ENCODE peak calls at places on chromosomes 4 and X, in five cellular contexts. Z is CD8-positive, alpha-beta T cell; E is neural progenitor cell; V is stomach; Y is Caco-2. U is an unnamed sample. For H3K9me3, the result is how much of the 10 kb centered on the place peaks cover.

GRCh38 chrX:107483976-107484726 is 34.7 kb downstream of the FRMPD3 start:
- DNase-seq in Y (no peak), V (no peak), E (peak), Z (no peak), U (peak)

GRCh38 chr4:5752803-5753184 is 41.8 kb downstream of the EVC start:
- DNase-seq in E (no peak), V (no peak), Z (no peak), Y (no peak), U (no peak)

GRCh38 chr4:17232575-17233253 is 279.2 kb downstream of the QDPR start:
- DNase-seq in V (peak), E (no peak), Y (no peak), Z (no peak), U (peak)

GRCh38 chrX:124211312-124211942 is 121.0 kb upstream of the TEX13D start:
- DNase-seq in V (no peak), E (peak), Y (peak), Z (no peak), U (no peak)

GRCh38 chrX:69153060-69153730 is 12.1 kb downstream of the PJA1 start:
- DNase-seq in Y (no peak), Z (no peak), E (peak), V (no peak), U (peak)

GRCh38 chrX:79482686-79483085 is 115.6 kb upstream of the ITM2A start:
- DNase-seq in V (no peak), Z (no peak), E (no peak), Y (no peak), U (no peak)

GRCh38 chr4:140947507-140947906 is 185.8 kb downstream of the RNF150 start:
- DNase-seq in V (no peak), Y (no peak), Z (no peak), E (no peak), U (no peak)

GRCh38 chr4:174394915-174395314 is 111.2 kb downstream of the CEP44 start:
- DNase-seq in Y (no peak), V (no peak), Z (no peak), E (no peak), U (no peak)

GRCh38 chrX:79259073-79259689 is 108.0 kb downstream of the ITM2A start:
- DNase-seq in E (no peak), Z (peak), Y (no peak), V (no peak), U (no peak)

GRCh38 chr4:77163636-77164035 is 6.6 kb downstream of the CCNG2 start:
- DNase-seq in Z (no peak), V (no peak), E (no peak), Y (no peak), U (no peak)

GRCh38 chrX:68892651-68893050 is 63.8 kb downstream of the EFNB1 start:
- DNase-seq in Y (no peak), E (peak), V (no peak), Z (no peak), U (no peak)

GRCh38 chrX:21738145-21738949 is 19.6 kb downstream of the SMPX start:
- DNase-seq in Z (no peak), Y (peak), V (no peak), E (peak), U (no peak)

GRCh38 chr4:101232074-101232776 is 115.1 kb downstream of the PPP3CA start:
- DNase-seq in Y (no peak), Z (no peak), E (no peak), V (no peak), U (peak)

GRCh38 chr4:154478547-154478946 is 13.1 kb downstream of the DCHS2 start:
- DNase-seq in V (no peak), Z (no peak), Y (no peak), E (no peak), U (no peak)

DNA sequence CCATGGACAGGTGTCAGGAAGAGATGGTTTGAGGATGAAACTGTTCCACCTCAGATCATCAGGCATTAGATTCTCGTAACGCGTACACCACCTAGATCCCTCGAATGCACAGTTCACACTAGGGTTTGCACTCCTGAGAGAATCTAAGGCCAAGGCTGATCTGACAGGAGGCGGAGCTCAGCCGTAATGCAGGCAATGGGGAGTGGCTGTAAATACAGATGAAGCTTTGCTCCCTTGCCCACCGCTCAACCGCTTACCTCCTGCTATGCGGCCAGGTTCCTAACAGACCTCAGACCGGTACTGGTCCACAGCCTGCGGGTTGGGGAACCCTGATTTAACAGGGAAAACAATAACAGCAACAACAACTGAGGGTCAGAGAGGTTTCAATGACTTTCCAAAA is 2.0 kb upstream of the TEC start:
- DNase-seq in Y (no peak), E (no peak), Z (no peak), V (no peak), U (no peak)
- H3K4me3 ChIP-seq in Y (no peak), E (no peak), Z (no peak), V (no peak), U (no peak)

GRCh38 chr4:113740857-113741379 is 20.6 kb downstream of the CAMK2D start:
- DNase-seq in E (no peak), Z (no peak), Y (no peak), V (no peak), U (no peak)

GRCh38 chr4:113741971-113742370 is 19.6 kb downstream of the CAMK2D start:
- DNase-seq in E (no peak), Z (no peak), V (no peak), Y (no peak), U (no peak)

GRCh38 chr4:113738251-113738650 is 23.3 kb downstream of the CAMK2D start:
- DNase-seq in V (no peak), Z (no peak), E (no peak), Y (no peak), U (no peak)

GRCh38 chr4:113742643-113743042 is 18.9 kb downstream of the CAMK2D start:
- DNase-seq in Z (no peak), E (no peak), Y (no peak), V (no peak), U (no peak)

GRCh38 chr4:113739197-113739596 is 22.3 kb downstream of the CAMK2D start:
- DNase-seq in Y (no peak), E (no peak), V (no peak), Z (no peak), U (no peak)
- H3K9me3 ChIP-seq in Y (under half), E (under half), V (under half), Z (under half), U (under half)

GRCh38 chrX:8049827-8050226 is 121.2 kb downstream of the VCX2 start:
- DNase-seq in V (no peak), E (no peak), Z (no peak), Y (no peak), U (peak)

GRCh38 chrX:8048466-8048865 is 121.3 kb upstream of the PNPLA4 start:
- DNase-seq in V (no peak), Z (no peak), Y (no peak), E (no peak), U (no peak)

GRCh38 chrX:8052909-8053308 is 118.2 kb downstream of the VCX2 start:
- DNase-seq in Y (no peak), E (no peak), Z (no peak), V (no peak), U (no peak)
- H3K4me3 ChIP-seq in Y (no peak), E (no peak), Z (no peak), V (no peak), U (no peak)

GRCh38 chr4:4349902-4350301 is 37.0 kb upstream of the NSG1 start:
- DNase-seq in Y (no peak), Z (no peak), E (no peak), V (no peak), U (no peak)
- H3K9me3 ChIP-seq in Y (under half), Z (under half), E (under half), V (under half), U (under half)

DNA sequence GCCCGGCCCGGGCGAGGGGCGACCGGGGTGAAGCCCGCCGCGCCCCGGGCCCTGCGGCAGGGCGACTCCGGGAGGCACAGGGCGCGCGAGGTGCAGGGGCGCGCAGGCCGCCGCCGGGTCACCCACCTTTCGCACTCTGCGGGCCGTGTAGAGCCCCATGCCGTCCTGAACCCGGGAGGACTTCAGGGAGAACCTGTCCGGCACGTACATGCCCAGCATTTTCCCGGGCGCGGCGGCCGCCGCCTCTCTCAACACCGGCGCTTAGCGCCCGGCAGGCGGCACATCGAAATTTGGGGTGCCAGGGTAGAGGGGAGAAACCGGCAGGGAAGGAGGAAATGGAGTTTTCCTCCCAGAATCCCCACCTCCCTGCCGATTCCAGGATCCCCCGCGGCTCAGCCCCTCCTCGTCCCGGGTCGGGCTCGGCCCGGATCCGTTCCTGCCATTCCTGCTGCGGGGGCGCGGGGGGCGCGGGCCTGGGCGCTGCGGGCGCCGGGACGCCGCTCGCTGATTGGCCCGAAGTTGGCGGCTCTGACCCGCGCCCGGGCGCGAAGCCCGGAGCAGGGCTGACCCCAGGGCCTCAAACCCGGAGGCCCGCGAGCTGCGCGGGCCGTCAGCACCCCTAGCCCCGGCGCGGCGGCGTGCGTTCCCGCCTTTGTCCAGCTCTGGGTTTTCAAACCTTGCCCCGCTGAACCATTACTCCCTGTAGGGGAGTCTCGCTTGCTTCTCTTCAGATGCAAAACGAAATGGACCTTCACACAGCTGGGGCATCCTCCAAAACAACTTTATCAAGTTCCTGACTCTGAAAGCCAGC is at the start of gene PRDM5:
- DNase-seq in E (peak), Y (peak), Z (no peak), V (peak), U (peak)
- H3K4me3 ChIP-seq in E (peak), Y (peak), Z (peak), V (peak), U (peak)

DNA sequence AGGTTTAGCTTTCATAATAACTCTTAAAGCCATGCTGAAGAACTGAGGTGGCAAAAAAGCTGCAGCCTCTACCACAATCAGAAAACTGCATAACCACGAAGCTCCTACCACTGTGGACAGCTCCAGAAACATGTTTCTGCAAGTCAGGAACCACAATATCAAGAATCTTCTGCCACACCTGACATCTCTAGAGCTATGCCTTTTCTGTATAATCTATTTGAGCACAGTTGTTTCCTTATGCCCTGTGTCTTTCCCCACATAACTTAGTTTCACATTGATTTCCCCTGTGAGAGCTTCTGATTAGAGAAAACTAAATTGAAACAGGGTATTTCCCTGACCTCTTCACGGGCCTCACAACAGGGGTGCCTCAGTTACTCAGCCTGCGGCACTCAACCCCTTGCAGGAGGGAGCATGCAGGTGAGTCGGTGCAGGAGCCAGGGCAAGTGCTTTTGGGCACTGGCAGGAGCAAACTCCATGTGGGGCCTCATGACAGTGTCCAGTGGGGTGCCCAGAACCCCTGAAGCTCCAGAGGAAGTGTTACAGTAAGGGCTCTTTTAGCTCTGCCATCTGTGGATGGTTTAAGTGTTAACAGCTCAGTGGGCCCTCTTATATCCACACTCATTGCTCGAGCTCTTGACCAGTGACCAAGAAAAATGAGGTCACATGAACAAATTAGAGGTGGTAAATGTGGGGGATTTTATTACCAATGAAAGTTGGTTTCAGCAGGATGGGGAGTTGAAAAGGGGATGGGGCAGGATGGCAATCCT is 132.8 kb upstream of the BMP3 start:
- DNase-seq in V (no peak), E (no peak), Y (no peak), Z (no peak), U (no peak)
- H3K9me3 ChIP-seq in V (under half), E (under half), Y (under half), Z (under half), U (under half)

DNA sequence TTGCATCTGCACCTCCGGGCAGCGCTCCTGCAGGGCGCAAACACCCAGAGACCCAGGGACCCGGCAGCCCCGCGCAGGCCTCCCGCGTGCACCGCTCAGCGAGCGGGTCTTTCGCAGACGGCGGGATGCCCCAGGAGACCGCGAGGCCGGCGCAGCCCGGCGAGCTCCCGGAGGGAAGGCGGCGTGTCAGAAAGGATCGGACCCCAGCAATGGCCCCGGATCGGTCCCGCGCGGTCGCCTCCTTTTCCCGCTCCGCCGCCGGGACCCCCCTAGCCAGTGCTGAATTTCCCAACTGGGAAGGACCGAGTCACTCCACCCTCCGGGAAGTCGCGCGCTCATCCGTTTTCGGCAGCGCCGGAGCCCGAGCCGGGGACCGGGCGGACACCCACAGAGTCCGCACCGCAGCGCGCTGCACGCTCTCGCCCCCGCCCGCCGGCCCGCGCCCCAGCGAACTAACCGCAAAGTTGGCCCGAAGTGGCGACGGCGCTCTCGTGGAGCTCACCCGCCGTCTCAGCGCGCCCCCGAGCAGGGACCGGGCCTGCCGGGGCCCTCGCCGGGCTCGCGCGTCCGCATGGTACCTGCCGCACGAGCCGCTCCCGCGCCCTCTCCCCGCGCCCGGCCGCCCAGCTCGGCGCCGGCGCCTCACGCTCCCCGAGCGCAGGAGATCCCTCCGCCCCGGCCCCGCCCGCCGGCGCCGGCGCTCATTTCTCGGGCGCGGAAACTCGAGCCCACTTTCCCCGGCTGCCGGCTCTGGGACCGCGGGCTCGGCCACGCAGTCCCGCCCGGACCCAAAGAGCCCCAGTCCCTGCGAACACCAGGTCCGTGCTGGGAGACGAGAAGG is at the start of gene FAT1:
- DNase-seq in Y (peak), E (peak), Z (no peak), V (peak), U (peak)
- H3K4me3 ChIP-seq in Y (peak), E (peak), Z (no peak), V (peak), U (peak)

GRCh38 chrX:83260288-83260687 is 247.8 kb upstream of the POU3F4 start:
- DNase-seq in V (no peak), Y (no peak), Z (no peak), E (peak), U (no peak)
- H3K9me3 ChIP-seq in V (under half), Y (under half), Z (under half), E (under half), U (under half)

DNA sequence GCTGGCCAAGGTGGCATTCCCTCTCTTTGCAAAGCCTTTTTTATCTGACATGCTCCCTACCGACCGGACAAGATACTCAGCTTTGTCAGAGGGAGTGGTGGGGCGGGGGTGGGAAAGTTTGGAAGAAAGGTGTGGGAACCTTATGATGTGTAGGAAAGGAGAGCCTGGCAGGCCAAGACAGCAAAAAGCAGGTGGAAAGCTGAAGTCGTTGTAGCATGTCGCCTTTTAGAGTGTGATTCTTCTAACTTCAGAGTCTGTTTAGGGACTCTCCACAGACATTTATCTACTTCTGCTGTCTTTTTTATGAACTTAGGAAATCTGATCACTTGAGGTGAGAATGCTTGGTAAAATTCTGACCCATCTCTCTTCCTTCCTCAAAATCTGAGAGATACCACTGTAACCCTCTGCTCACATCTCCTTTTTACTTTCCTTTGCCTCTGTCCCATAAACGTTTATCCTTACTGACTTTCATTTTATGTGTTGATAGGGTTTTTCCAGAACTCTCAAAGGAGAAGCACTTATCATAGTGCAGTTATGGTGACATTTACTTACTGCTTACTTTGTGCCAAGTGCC is 8.2 kb upstream of the RUFY3 start:
- DNase-seq in Z (no peak), V (no peak), E (no peak), Y (no peak), U (no peak)
- H3K4me3 ChIP-seq in Z (no peak), V (no peak), E (no peak), Y (no peak), U (no peak)